ENCODE peak calls at places on chromosomes 7 and 10, in nine cellular contexts. R, B, V, D, Z, M, G, N and O are unnamed samples.

GRCh38 chr10:100621360-100622205 is 85.8 kb downstream of the HIF1AN start:
- DNase-seq in M (no peak), Z (no peak), V (no peak), N (no peak), D (peak; percentile 6), G (no peak), B (peak; percentile 25), R (no peak), O (no peak)

GRCh38 chr10:9814285-9814866 is 1203.3 kb upstream of the CELF2 start:
- DNase-seq in M (no peak), N (no peak), R (peak; percentile 23), D (peak; percentile 37), G (no peak), B (no peak), Z (no peak), V (no peak), O (peak; percentile 50)

GRCh38 chr7:81293806-81294205 is 375.0 kb upstream of the SEMA3C start:
- DNase-seq in G (no peak), Z (no peak), B (no peak), D (no peak), M (no peak), R (no peak), N (no peak), V (no peak), O (no peak)

GRCh38 chr10:123007558-123008378 is 827 bp downstream of the IKZF5 start:
- DNase-seq in R (no peak), D (peak; percentile 70), V (peak; percentile 69), M (no peak), Z (no peak), B (peak; percentile 59), G (peak; percentile 31), N (peak; percentile 81), O (peak; percentile 79)

GRCh38 chr10:84829121-84829520 is 500.7 kb downstream of the CCSER2 start:
- DNase-seq in Z (no peak), B (no peak), G (no peak), V (no peak), M (no peak), D (no peak), R (no peak), N (no peak), O (no peak)

GRCh38 chr10:3877092-3878000 is 92.3 kb upstream of the KLF6 start:
- DNase-seq in M (no peak), B (no peak), G (no peak), R (no peak), V (no peak), Z (no peak), D (no peak), N (peak; percentile 48), O (no peak)

GRCh38 chr10:122853665-122854313 is 8.1 kb upstream of the CUZD1 start:
- DNase-seq in V (no peak), B (no peak), Z (no peak), R (peak; percentile 36), D (peak; percentile 54), N (peak; percentile 58), G (no peak), M (no peak), O (no peak)

GRCh38 chr7:37304926-37305325 is 143.7 kb downstream of the ELMO1 start:
- DNase-seq in Z (no peak), V (no peak), R (no peak), D (no peak), G (no peak), N (no peak), B (no peak), M (no peak), O (no peak)

GRCh38 chr7:92806496-92806895 is 29.9 kb downstream of the CDK6 start:
- DNase-seq in R (no peak), D (no peak), N (no peak), M (no peak), Z (no peak), V (peak; percentile 66), B (no peak), G (no peak), O (no peak)